ENCODE peak calls at places on chromosomes 3 and 15, in eight cellular contexts. O is AG04450; T is heart right ventricle; S is CD8-positive, alpha-beta memory T cell; J is naive thymus-derived CD4-positive, alpha-beta T cell; P is astrocyte; Q is HCT116; G is psoas muscle. E is an unnamed sample. For H3K27me3, the result is how much of the 10 kb centered on the place peaks cover.

GRCh38 chr15:92391640-92392039 is 2.0 kb upstream of the ST8SIA2 start:
- DNase-seq in O (no peak), T (no peak), S (no peak), J (no peak), P (peak), Q (peak), G (no peak), E (no peak)

GRCh38 chr15:61748529-61748928 is 311.7 kb downstream of the VPS13C start:
- DNase-seq in O (no peak), T (no peak), S (no peak), J (no peak), P (no peak), Q (no peak), G (no peak), E (no peak)

GRCh38 chr3:196178993-196179379 is 32.2 kb downstream of the ZDHHC19 start:
- DNase-seq in O (no peak), T (no peak), S (no peak), J (no peak), P (no peak), Q (no peak), G (no peak), E (no peak)

GRCh38 chr15:53580371-53580770 is 179.1 kb downstream of the WDR72 start:
- DNase-seq in O (no peak), T (no peak), S (no peak), J (no peak), P (no peak), Q (no peak), G (no peak), E (no peak)

GRCh38 chr3:9951962-9952805 is at the start of gene PRRT3:
- DNase-seq in O (no peak), T (no peak), S (peak), J (peak), P (peak), Q (no peak), G (peak), E (peak)

GRCh38 chr3:124383051-124383450 is 347.2 kb upstream of the UMPS start:
- DNase-seq in O (no peak), T (no peak), S (no peak), J (no peak), P (no peak), Q (no peak), G (no peak), E (no peak)

GRCh38 chr3:31055757-31056156 is 161.3 kb upstream of the GADL1 start:
- DNase-seq in O (no peak), T (no peak), S (no peak), J (no peak), P (no peak), Q (no peak), G (no peak), E (no peak)

GRCh38 chr3:839981-840380 is 252.8 kb upstream of the CNTN6 start:
- DNase-seq in O (no peak), T (no peak), S (no peak), J (no peak), P (no peak), Q (no peak), G (no peak), E (no peak)

GRCh38 chr3:196740476-196741400 is 1.1 kb downstream of the PAK2 start:
- DNase-seq in O (no peak), T (no peak), S (peak), J (peak), P (peak), Q (no peak), G (no peak), E (no peak)

GRCh38 chr3:18153571-18154173 is 271.5 kb downstream of the SATB1 start:
- DNase-seq in O (no peak), T (no peak), S (no peak), J (no peak), P (peak), Q (peak), G (no peak), E (no peak)

GRCh38 chr3:134065836-134066538 is 36.3 kb upstream of the SLCO2A1 start:
- DNase-seq in O (no peak), T (no peak), S (no peak), J (no peak), P (no peak), Q (no peak), G (no peak), E (peak)

GRCh38 chr15:68783226-68784054 is 37.3 kb downstream of the ANP32A start:
- DNase-seq in O (no peak), T (peak), S (peak), J (peak), P (no peak), Q (peak), G (no peak), E (no peak)

GRCh38 chr3:8712045-8712870 is 21.3 kb upstream of the CAV3 start:
- DNase-seq in O (no peak), T (no peak), S (no peak), J (no peak), P (peak), Q (no peak), G (no peak), E (no peak)

GRCh38 chr3:82474711-82475110 is 713.3 kb upstream of the GBE1 start:
- DNase-seq in O (no peak), T (no peak), S (no peak), J (no peak), P (peak), Q (no peak), G (no peak), E (no peak)

GRCh38 chr3:149494759-149495580 is 20.5 kb downstream of the TM4SF4 start:
- DNase-seq in O (no peak), T (no peak), S (no peak), J (no peak), P (peak), Q (no peak), G (no peak), E (no peak)

GRCh38 chr3:39668420-39668819 is 141.0 kb upstream of the MYRIP start:
- DNase-seq in O (peak), T (no peak), S (no peak), J (no peak), P (peak), Q (peak), G (no peak), E (no peak)

GRCh38 chr3:21962456-21962855 is 211.4 kb upstream of the ZNF385D start:
- DNase-seq in O (no peak), T (no peak), S (no peak), J (no peak), P (peak), Q (no peak), G (no peak), E (no peak)

GRCh38 chr15:69526086-69526485 is 73.5 kb downstream of the RPLP1 start:
- DNase-seq in O (no peak), T (no peak), S (no peak), J (no peak), P (peak), Q (no peak), G (peak), E (no peak)

GRCh38 chr3:155741081-155741480 is 3.8 kb downstream of the PLCH1 start:
- DNase-seq in O (no peak), T (no peak), S (no peak), J (no peak), P (no peak), Q (no peak), G (no peak), E (no peak)
- H3K27me3 ChIP-seq in O (under half), T (under half), S (under half), J (under half), P (under half), Q (under half), G (under half), E (under half)

DNA sequence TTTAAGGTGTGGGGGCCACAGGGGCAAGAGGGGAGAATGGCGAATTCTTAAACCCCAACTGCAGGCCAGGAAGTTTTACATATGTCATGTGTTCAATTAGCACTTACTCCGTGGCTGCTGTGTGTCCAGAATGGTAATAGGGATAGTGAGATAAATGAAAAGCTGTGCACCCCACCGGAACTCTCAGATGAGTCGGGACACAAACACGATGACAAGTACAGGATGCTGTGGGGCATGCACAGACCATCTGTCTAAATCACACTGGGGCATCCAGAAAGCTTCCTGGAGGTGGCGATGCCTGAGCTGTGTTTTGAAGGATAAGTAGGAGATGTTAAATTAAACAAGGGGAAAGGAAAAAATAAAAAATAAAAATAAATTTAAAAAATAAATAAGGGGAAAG is 18.3 kb upstream of the TMEM158 start:
- DNase-seq in O (no peak), T (no peak), S (no peak), J (no peak), P (no peak), Q (no peak), G (no peak), E (no peak)
- H3K27me3 ChIP-seq in O (under half), T (under half), S (under half), J (under half), P (under half), Q (under half), G (under half), E (under half)

GRCh38 chr15:78390242-78390641 is 47.8 kb upstream of the IREB2 start:
- DNase-seq in O (no peak), T (no peak), S (no peak), J (no peak), P (no peak), Q (no peak), G (no peak), E (peak)
- H3K27me3 ChIP-seq in O (under half), T (half or more), S (under half), J (under half), P (under half), Q (under half), G (under half), E (under half)

GRCh38 chr3:147384210-147385058 is 21.9 kb downstream of the ZIC4 start:
- DNase-seq in O (no peak), T (no peak), S (no peak), J (no peak), P (no peak), Q (no peak), G (no peak), E (no peak)
- H3K27me3 ChIP-seq in O (half or more), T (half or more), S (under half), J (under half), P (half or more), Q (under half), G (under half), E (under half)

GRCh38 chr3:50214824-50215223 is 9.8 kb downstream of the SLC38A3 start:
- DNase-seq in O (no peak), T (no peak), S (no peak), J (no peak), P (no peak), Q (no peak), G (no peak), E (no peak)
- H3K27me3 ChIP-seq in O (under half), T (under half), S (under half), J (under half), P (under half), Q (under half), G (under half), E (under half)

DNA sequence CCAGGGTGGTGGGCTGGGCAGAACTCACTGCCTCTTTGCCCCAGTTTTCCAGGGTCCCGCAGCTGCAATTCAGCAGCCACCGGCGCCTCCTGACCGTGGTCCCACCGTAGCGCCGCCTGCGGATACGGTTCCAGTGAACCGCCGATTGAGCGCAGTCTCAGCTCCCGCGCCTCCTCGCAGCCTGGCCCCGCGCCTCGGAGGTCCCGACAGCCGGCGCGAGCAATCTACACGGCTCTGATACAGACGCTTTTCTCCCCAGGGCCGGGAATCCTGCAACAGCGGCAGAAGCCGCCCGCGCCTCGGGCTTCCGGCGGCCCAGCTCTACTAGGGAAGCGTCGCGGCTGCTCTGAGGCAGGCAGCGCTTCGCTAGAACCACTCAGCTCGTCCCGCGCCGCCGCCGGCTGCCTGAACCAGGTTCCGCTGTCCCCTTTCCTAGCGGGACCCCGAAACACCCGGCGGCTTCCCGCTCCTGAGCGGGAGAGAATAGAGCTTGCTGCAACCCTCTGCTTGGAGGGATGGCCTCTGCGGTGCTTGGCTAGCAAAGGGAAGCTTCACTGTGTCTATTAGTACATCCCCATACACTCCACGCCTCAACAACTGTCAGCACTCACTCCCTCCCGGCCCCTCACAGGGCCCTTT is 3.1 kb downstream of the FOXL2NB start:
- DNase-seq in O (no peak), T (peak), S (no peak), J (no peak), P (peak), Q (no peak), G (no peak), E (peak)
- H3K27me3 ChIP-seq in O (half or more), T (half or more), S (under half), J (under half), P (half or more), Q (under half), G (under half), E (under half)

GRCh38 chr15:90812881-90813280 is 55.5 kb upstream of the FURIN start:
- DNase-seq in O (no peak), T (no peak), S (no peak), J (no peak), P (no peak), Q (no peak), G (no peak), E (no peak)

GRCh38 chr15:90816401-90817116 is 51.8 kb upstream of the FURIN start:
- DNase-seq in O (no peak), T (no peak), S (peak), J (no peak), P (no peak), Q (no peak), G (no peak), E (no peak)

GRCh38 chr15:90810354-90810753 is 58.0 kb upstream of the FURIN start:
- DNase-seq in O (no peak), T (no peak), S (no peak), J (no peak), P (no peak), Q (no peak), G (no peak), E (no peak)

GRCh38 chr15:90814193-90814811 is 54.1 kb upstream of the FURIN start:
- DNase-seq in O (no peak), T (no peak), S (no peak), J (no peak), P (peak), Q (no peak), G (no peak), E (no peak)

DNA sequence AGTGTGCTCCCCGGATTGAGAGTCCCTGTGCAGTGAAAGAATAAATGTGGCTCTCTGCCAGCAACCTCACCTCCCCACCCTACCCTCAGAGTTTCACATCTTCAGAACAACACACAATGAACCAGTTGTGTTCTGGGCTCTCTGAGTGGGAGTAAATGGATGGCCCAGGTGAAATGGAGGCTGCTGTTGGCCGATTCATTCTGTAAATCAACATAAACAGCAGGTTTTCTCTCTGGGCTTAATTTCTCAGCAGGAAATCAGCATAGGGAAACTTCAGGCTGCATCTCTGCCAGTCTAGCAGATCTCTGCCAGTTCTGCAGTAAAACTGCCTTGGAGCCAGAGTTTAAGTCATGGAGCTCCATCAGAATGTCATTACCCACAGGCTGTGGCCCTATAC is 54.6 kb upstream of the FURIN start:
- DNase-seq in O (no peak), T (no peak), S (no peak), J (no peak), P (no peak), Q (no peak), G (no peak), E (no peak)
- H3K27me3 ChIP-seq in O (under half), T (under half), S (under half), J (under half), P (under half), Q (under half), G (under half), E (under half)

DNA sequence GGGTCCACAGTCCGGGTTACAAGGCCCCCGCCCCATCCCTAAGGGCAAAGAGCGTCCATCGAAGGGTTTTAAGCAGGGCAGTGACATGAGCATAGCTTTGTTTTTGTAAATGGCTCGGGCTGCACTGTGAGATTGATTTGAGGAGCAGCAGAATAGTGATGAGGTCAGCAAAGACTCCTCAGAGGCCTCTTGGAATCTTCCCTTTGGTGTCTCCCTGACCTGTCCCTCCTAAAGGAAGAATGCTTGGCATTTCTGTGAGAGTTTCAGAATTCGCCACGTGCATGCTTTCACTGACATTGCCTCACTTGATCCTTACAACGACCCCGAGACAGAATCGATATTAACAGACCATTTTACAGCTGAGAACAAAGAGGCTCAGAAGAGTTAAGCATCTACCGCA is 20.3 kb downstream of the LAMP3 start:
- DNase-seq in O (no peak), T (no peak), S (no peak), J (no peak), P (no peak), Q (no peak), G (no peak), E (no peak)
- H3K27me3 ChIP-seq in O (under half), T (under half), S (under half), J (under half), P (under half), Q (under half), G (under half), E (under half)

GRCh38 chr3:49872801-49873281 is 3.1 kb upstream of the CAMKV start:
- DNase-seq in O (no peak), T (no peak), S (peak), J (no peak), P (no peak), Q (no peak), G (no peak), E (no peak)

GRCh38 chr3:49879721-49880120 is 10.0 kb upstream of the CAMKV start:
- DNase-seq in O (no peak), T (no peak), S (no peak), J (no peak), P (no peak), Q (no peak), G (no peak), E (no peak)

GRCh38 chr3:49878686-49879085 is 9.0 kb upstream of the CAMKV start:
- DNase-seq in O (no peak), T (no peak), S (no peak), J (no peak), P (no peak), Q (no peak), G (no peak), E (no peak)

GRCh38 chr3:49873623-49874022 is 3.9 kb upstream of the CAMKV start:
- DNase-seq in O (no peak), T (no peak), S (no peak), J (no peak), P (no peak), Q (no peak), G (no peak), E (no peak)

DNA sequence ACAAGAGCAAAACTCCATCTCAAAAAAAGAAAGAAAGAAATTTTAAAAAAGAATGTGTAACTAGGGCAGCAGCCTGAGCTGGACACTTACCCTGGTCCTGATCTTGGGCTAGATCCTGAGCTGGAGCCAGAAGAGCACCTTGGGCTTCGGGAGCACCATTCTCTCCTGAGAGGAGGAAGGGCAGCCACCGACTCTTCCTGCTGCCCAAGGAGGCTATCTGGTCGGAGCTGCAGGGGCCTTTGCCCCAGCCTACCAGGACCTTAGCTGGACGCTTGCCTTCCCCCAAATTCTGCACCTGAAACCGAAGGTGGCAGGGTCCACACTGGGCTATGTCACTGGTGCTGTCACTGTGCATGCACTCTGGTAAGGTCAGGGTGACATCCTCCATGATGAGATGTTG is 6.9 kb upstream of the CAMKV start:
- DNase-seq in O (no peak), T (no peak), S (no peak), J (no peak), P (no peak), Q (no peak), G (no peak), E (no peak)
- H3K27me3 ChIP-seq in O (under half), T (under half), S (under half), J (under half), P (under half), Q (under half), G (under half), E (under half)